ENCODE peak calls at places on chromosomes 5 and 9, in nine cellular contexts. F, J, W, D, Z, P, I, V and H are unnamed samples.

GRCh38 chr5:84301535-84301934 is 83.1 kb downstream of the EDIL3 start:
- DNase-seq in D (no peak), W (no peak), I (no peak), Z (no peak), F (peak; percentile 63), P (no peak), J (peak; percentile 54), V (no peak), H (no peak)

GRCh38 chr9:76330034-76330433 is 64.2 kb downstream of the RFK start:
- DNase-seq in D (no peak), F (no peak), P (no peak), W (no peak), J (no peak), V (no peak), Z (no peak), I (no peak), H (no peak)

GRCh38 chr9:72893437-72893836 is 59.4 kb downstream of the ALDH1A1 start:
- DNase-seq in D (no peak), I (no peak), W (no peak), J (no peak), F (no peak), P (no peak), Z (no peak), V (no peak), H (no peak)

GRCh38 chr5:159883522-159883950 is 32.7 kb upstream of the ADRA1B start:
- DNase-seq in I (no peak), D (no peak), J (peak; percentile 77), F (peak; percentile 78), W (no peak), P (no peak), Z (no peak), V (no peak), H (no peak)

GRCh38 chr5:150045512-150045911 is 40.8 kb downstream of the CSF1R start:
- DNase-seq in Z (no peak), J (no peak), P (no peak), V (no peak), W (no peak), I (no peak), F (no peak), D (no peak), H (no peak)

GRCh38 chr9:38068616-38068865 is 486 bp downstream of the SHB start:
- DNase-seq in Z (peak; percentile 53), P (no peak), W (peak; percentile 36), D (peak; percentile 46), I (no peak), F (no peak), V (no peak), J (peak; percentile 19), H (peak; percentile 65)

GRCh38 chr5:172321593-172321992 is 38.0 kb upstream of the UBTD2 start:
- DNase-seq in F (peak; percentile 40), Z (no peak), W (no peak), I (no peak), P (no peak), D (no peak), J (no peak), V (no peak), H (peak; percentile 49)

GRCh38 chr5:93072831-93073459 is 508.1 kb downstream of the NR2F1-AS1 start:
- DNase-seq in I (no peak), Z (no peak), D (no peak), J (peak; percentile 25), P (no peak), F (peak; percentile 74), V (no peak), W (no peak), H (no peak)

GRCh38 chr5:149141224-149141956 is at the start of gene ABLIM3:
- DNase-seq in J (peak; percentile 68), W (no peak), I (peak; percentile 57), P (peak; percentile 89), D (peak; percentile 75), F (peak; percentile 41), V (peak; percentile 80), Z (peak; percentile 77), H (no peak)

GRCh38 chr5:145942202-145942601 is 5.8 kb downstream of the SH3RF2 start:
- DNase-seq in F (no peak), P (no peak), J (no peak), Z (peak; percentile 9), I (no peak), W (no peak), V (no peak), D (no peak), H (no peak)

GRCh38 chr5:133081716-133082115 is 29.9 kb downstream of the HSPA4 start:
- DNase-seq in J (no peak), I (no peak), V (no peak), W (no peak), P (no peak), D (no peak), F (no peak), Z (no peak), H (no peak)

GRCh38 chr5:157271740-157272271 is 5.9 kb downstream of the CYFIP2 start:
- DNase-seq in D (peak; percentile 86), W (peak; percentile 99), I (no peak), F (no peak), P (peak; percentile 76), J (no peak), V (peak; percentile 86), Z (no peak), H (peak; percentile 72)

GRCh38 chr5:137096149-137097103 is 402.7 kb downstream of the SPOCK1 start:
- DNase-seq in Z (no peak), D (no peak), I (no peak), P (no peak), V (no peak), F (peak; percentile 83), J (peak; percentile 31), W (no peak), H (no peak)

GRCh38 chr9:114317665-114318357 is 5.1 kb upstream of the ORM1 start:
- DNase-seq in F (peak; percentile 22), J (no peak), P (no peak), Z (no peak), I (no peak), V (no peak), W (no peak), D (no peak), H (no peak)

GRCh38 chr9:113577525-113578261 is 114.2 kb downstream of the RGS3 start:
- DNase-seq in J (no peak), V (no peak), Z (no peak), P (no peak), I (no peak), F (no peak), D (no peak), W (no peak), H (no peak)

GRCh38 chr5:146580237-146580636 is 64.2 kb upstream of the GPR151 start:
- DNase-seq in F (no peak), P (no peak), D (no peak), V (no peak), Z (no peak), I (no peak), W (no peak), J (no peak), H (no peak)

GRCh38 chr5:172925336-172925948 is 33.8 kb upstream of the RPL26L1 start:
- DNase-seq in P (peak; percentile 21), F (no peak), Z (no peak), J (no peak), V (no peak), I (no peak), W (no peak), D (no peak), H (no peak)

GRCh38 chr9:4549751-4550295 is 59.6 kb downstream of the SLC1A1 start:
- DNase-seq in Z (no peak), I (no peak), F (peak; percentile 19), W (no peak), D (no peak), P (no peak), J (no peak), V (no peak), H (no peak)

GRCh38 chr5:147190236-147190815 is 44.5 kb upstream of the STK32A start:
- DNase-seq in I (no peak), W (no peak), V (no peak), P (no peak), Z (no peak), J (peak; percentile 26), D (no peak), F (peak; percentile 20), H (no peak)